ENCODE peak calls at places on chromosomes 6 and 20, in four cellular contexts. G is PC-3, N is hepatocyte, O is GM23338. X is an unnamed sample. For H3K4me1, the result is how much of the 10 kb centered on the place peaks cover.

GRCh38 chr6:71157350-71157749 is 131.3 kb upstream of the OGFRL1 start:
- DNase-seq in O (peak), N (no peak), G (no peak), X (no peak)

GRCh38 chr6:1604991-1605821 is 4.5 kb upstream of the FOXC1 start:
- DNase-seq in G (no peak), N (no peak), O (peak), X (no peak)

GRCh38 chr6:86825436-86825835 is 111.9 kb upstream of the HTR1E start:
- DNase-seq in O (no peak), N (peak), G (no peak), X (no peak)

GRCh38 chr6:34490390-34491090 is 24.7 kb downstream of the PACSIN1 start:
- DNase-seq in N (no peak), G (no peak), O (peak), X (no peak)

GRCh38 chr6:118968416-118968815 is 33.5 kb upstream of the MCM9 start:
- DNase-seq in N (peak), G (peak), O (peak), X (peak)

GRCh38 chr20:32560989-32561830 is 23.9 kb downstream of the NOL4L start:
- DNase-seq in O (peak), G (no peak), N (peak), X (no peak)

GRCh38 chr20:48631114-48632016 is 196.4 kb downstream of the PREX1 start:
- DNase-seq in O (no peak), G (no peak), N (no peak), X (no peak)

GRCh38 chr6:79168695-79168980 is 65.8 kb downstream of the HMGN3 start:
- DNase-seq in G (no peak), O (no peak), N (no peak), X (no peak)

GRCh38 chr6:132819405-132820145 is 5.2 kb downstream of the RPS12 start:
- DNase-seq in G (peak), N (no peak), O (peak), X (peak)

GRCh38 chr6:3297909-3298308 is 39.2 kb downstream of the PSMG4 start:
- DNase-seq in G (no peak), N (no peak), O (no peak), X (no peak)

GRCh38 chr6:110055387-110055735 is 77.2 kb downstream of the GPR6 start:
- DNase-seq in N (no peak), O (no peak), G (no peak), X (no peak)

GRCh38 chr6:131688286-131688685 is 12.9 kb downstream of the OR2A4 start:
- DNase-seq in N (no peak), G (no peak), O (no peak), X (no peak)

GRCh38 chr6:4640139-4640538 is 136.1 kb upstream of the CDYL start:
- DNase-seq in N (no peak), O (no peak), G (peak), X (no peak)

GRCh38 chr6:37643851-37644672 is 53.6 kb downstream of the MDGA1 start:
- DNase-seq in O (no peak), G (no peak), N (no peak), X (no peak)

GRCh38 chr6:14550817-14551216 is 433.2 kb downstream of the CD83 start:
- DNase-seq in G (no peak), N (peak), O (no peak), X (peak)

GRCh38 chr20:3751284-3751663 is 16.3 kb downstream of the ADISSP start:
- DNase-seq in O (peak), G (no peak), N (no peak), X (no peak)

GRCh38 chr6:47529734-47530133 is 52.1 kb downstream of the CD2AP start:
- DNase-seq in G (no peak), O (no peak), N (no peak), X (no peak)

GRCh38 chr20:33687370-33687915 is 1.3 kb upstream of the E2F1 start:
- DNase-seq in G (no peak), N (peak), O (no peak), X (no peak)

GRCh38 chr6:145332001-145332400 is 403.3 kb downstream of the EPM2A start:
- DNase-seq in N (peak), G (peak), O (peak), X (no peak)

GRCh38 chr6:132483779-132484679 is 28.9 kb downstream of the STX7 start:
- DNase-seq in N (peak), O (peak), G (peak), X (peak)

GRCh38 chr6:7201732-7202541 is 94.2 kb downstream of the RREB1 start:
- DNase-seq in N (no peak), O (no peak), G (no peak), X (peak)

GRCh38 chr6:98834060-98835031 is at the start of gene POU3F2:
- DNase-seq in O (peak), G (peak), N (peak), X (peak)

GRCh38 chr20:61662946-61663460 is 402.7 kb downstream of the TAF4 start:
- DNase-seq in G (no peak), O (no peak), N (no peak), X (no peak)

GRCh38 chr6:34027445-34027936 is 118.4 kb downstream of the GRM4 start:
- DNase-seq in G (peak), N (peak), O (peak), X (peak)

GRCh38 chr6:52534966-52535390 is 41.9 kb downstream of the TRAM2 start:
- DNase-seq in G (no peak), N (no peak), O (no peak), X (peak)

GRCh38 chr6:41306187-41306854 is 19.8 kb upstream of the TREM1 start:
- DNase-seq in N (peak), O (peak), G (peak), X (peak)

GRCh38 chr20:36153754-36154695 is 515 bp upstream of the EPB41L1 start:
- DNase-seq in G (peak), O (peak), N (peak), X (no peak)

GRCh38 chr20:1871807-1872455 is 23.3 kb upstream of the SIRPA start:
- DNase-seq in G (no peak), O (no peak), N (no peak), X (no peak)

GRCh38 chr6:133288662-133289061 is 47.5 kb downstream of the EYA4 start:
- DNase-seq in N (no peak), O (no peak), G (no peak), X (no peak)

GRCh38 chr6:43668151-43669028 is 19.2 kb downstream of the MRPS18A start:
- DNase-seq in N (peak), O (peak), G (peak), X (peak)

GRCh38 chr6:73340048-73340447 is 14.0 kb downstream of the DPPA5 start:
- DNase-seq in N (no peak), G (peak), O (no peak), X (no peak)

GRCh38 chr6:153662982-153663381 is 376.1 kb upstream of the OPRM1 start:
- DNase-seq in O (no peak), G (no peak), N (no peak), X (no peak)

GRCh38 chr6:134169881-134170486 is 117.6 kb upstream of the SLC2A12 start:
- DNase-seq in N (no peak), G (no peak), O (no peak), X (no peak)

GRCh38 chr20:63553933-63554290 is at the start of gene FNDC11:
- DNase-seq in N (peak), O (peak), G (peak), X (peak)

GRCh38 chr6:137223370-137224131 is 4.4 kb upstream of the IFNGR1 start:
- DNase-seq in G (peak), N (no peak), O (no peak), X (peak)

GRCh38 chr6:35669441-35669776 is 19.3 kb downstream of the FKBP5 start:
- DNase-seq in N (no peak), G (peak), O (no peak), X (peak)

GRCh38 chr6:144195671-144196070 is 45.4 kb downstream of the STX11 start:
- DNase-seq in O (no peak), G (peak), N (no peak), X (no peak)

GRCh38 chr20:2168946-2169345 is 67.3 kb downstream of the STK35 start:
- DNase-seq in N (no peak), O (no peak), G (no peak), X (no peak)

GRCh38 chr20:47258745-47259695 is 97.5 kb downstream of the ZMYND8 start:
- DNase-seq in O (no peak), G (peak), N (no peak), X (peak)

GRCh38 chr20:515696-516095 is 27.9 kb downstream of the CSNK2A1 start:
- DNase-seq in N (no peak), O (no peak), G (no peak), X (no peak)
- H3K4me1 ChIP-seq in N (under half), O (under half), G (under half), X (under half)

DNA sequence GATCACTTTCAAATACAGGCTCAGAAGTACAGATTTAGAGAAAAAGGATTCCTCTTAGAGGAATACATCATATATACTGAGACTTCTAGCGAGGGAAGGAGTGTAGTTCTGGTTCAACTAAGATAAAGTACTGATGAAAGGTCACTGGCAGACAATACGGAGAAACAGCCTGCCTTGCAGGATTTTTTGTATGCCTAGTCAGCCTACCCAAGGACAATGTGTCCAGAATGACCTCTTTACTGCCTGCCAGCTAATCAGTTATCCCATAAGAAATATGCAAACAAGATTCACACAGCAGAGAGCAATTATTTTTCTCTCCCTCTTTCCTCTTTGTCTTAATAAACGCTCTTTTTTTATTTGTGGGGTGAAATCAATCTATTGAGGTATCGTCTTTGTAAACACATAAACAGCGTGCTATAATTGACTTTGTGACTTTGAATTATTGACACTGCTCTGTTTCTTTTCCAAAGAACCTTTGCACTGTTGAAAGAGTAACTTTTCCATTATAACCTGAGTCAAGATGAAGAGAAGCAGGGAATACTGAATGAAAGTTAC is 1.4 kb upstream of the TSPYL4 start:
- DNase-seq in N (peak), O (no peak), G (no peak), X (no peak)
- H3K4me3 ChIP-seq in N (peak), O (peak), G (peak), X (peak)

DNA sequence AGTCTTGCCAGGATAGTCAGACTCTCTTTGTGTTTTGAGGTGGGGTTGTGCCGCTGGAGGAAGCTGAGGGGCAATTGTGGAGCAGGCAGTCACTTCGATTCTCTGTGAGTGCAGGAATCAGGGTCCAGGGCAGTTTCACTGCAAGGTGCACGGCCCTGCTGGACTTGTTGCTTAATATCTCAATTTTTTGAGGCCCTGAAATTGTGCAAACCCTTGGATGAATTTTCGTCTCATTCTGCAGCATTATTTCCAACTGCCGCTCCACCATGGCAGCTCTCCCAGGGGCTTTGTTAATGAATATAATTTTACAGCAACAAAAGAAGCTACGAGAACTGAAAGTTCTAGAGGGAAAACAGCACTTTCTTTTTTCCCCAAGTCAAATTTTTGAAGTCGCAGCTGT is 531.9 kb downstream of the QKI start:
- DNase-seq in O (no peak), N (no peak), G (no peak), X (no peak)
- TF ChIP-seq EZH2phosphoT487 in O (no peak), N (no peak), G (no peak), X (no peak)

DNA sequence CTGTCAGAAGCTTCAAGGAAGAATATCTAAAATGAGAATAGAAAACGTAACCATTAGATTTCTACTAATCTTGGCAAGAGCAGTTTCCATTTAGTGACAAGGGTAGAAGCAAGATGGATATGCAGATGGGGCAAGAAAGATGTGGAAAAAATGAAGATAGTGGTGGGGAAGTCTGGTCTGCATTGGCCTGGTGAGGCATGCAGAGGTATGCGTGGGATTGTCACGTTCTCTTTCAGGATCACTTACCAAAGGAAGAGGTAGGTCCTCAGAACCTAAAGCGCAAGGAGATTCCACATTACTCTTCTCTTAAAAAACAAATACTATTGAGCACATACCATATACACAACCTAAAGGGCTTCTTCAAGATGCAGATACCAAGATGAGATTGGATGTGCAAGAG is 238.7 kb downstream of the UST start:
- DNase-seq in N (no peak), G (no peak), O (no peak), X (no peak)
- H3K4me1 ChIP-seq in N (under half), G (under half), O (under half), X (under half)

GRCh38 chr20:57393321-57394086 is 2.3 kb downstream of the RBM38 start:
- DNase-seq in G (no peak), N (no peak), O (no peak), X (peak)
- H3K4me3 ChIP-seq in G (no peak), N (no peak), O (peak), X (peak)

GRCh38 chr20:56629464-56630085 is 469 bp downstream of the TFAP2C start:
- DNase-seq in N (no peak), O (peak), G (peak), X (no peak)
- TF ChIP-seq EZH2phosphoT487 in N (peak), O (no peak), G (no peak), X (no peak)

DNA sequence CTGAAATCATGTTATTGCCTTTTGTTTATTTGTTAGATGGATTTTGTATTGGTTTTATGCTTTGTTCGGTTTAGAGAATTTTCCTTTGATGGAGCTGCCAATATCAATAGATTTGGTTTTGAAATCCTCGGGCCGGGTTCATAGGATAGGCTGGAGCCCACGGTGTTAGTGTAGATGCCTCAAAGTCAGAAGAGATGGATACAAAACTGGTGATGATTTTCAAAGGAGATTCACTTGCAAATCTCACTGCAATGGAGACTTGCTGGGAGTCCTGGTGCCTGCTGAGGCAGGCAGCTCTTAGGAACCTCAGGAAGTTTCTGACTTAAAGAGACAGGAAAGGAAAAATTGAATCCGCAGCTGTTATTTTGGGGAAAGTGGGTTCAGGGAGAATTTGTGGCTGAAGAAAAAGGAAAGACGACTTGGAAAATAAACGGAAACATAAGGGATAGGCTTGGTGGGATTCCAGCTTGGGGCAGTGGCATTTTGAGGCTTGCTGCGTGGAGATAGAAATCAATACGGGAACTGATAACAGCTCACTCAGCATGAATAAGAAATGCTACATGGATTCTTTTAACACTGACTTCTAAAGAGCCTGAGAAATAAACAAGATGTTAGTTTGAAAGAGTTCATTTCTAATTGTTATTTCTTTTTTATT is 241.6 kb downstream of the PHACTR1 start:
- DNase-seq in N (peak), O (peak), G (no peak), X (no peak)
- H3K4me1 ChIP-seq in N (under half), O (under half), G (under half), X (under half)

DNA sequence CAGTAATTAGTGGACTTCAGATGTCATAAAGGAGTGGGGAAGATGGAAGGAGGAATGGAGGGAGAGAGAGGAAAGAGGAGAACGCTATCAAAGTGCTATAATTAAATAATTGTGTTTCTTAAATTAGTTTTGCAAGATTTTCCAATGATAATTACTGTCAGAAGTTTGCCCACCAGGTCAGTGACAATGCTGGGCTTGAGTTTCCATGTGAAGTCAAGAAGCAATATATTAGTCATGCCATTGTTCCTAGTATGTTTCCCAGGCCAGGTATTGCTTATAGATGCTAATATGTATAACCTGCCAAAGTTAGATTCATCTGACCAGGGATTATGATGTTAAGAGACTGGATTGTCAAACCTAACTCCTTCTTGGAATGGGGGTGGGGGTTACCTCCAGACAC is 131.9 kb downstream of the GJA10 start:
- DNase-seq in N (no peak), G (peak), O (no peak), X (no peak)
- H3K4me3 ChIP-seq in N (no peak), G (no peak), O (no peak), X (no peak)

GRCh38 chr6:44672838-44673237 is 285.3 kb downstream of the CDC5L start:
- DNase-seq in G (peak), N (no peak), O (no peak), X (no peak)
- TF ChIP-seq EZH2phosphoT487 in G (no peak), N (no peak), O (no peak), X (no peak)

DNA sequence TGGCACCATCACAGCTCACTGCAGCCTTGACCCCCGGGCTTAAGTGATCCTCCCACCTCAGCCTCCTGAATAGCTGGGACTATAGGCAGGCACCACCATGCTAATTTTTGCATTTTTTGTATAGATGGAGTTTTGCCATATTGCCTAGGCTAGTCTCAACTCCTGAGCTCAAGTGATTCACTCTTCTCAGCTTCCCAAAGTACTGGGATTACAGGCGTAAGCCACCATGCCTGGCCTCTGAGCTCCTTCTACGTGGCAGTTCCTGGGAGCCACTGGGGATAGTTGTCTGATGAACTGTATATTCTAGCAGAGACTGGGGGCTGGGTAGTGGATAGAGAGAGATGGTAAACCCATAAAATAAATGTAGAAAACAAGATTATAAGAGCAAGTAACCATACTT is 26.1 kb downstream of the IYD start:
- DNase-seq in O (no peak), G (no peak), N (no peak), X (no peak)
- H3K4me1 ChIP-seq in O (under half), G (under half), N (under half), X (under half)

X was measured in OCI-LY7.